ENCODE peak calls at places on chromosomes 4 and X, in six cellular contexts. L is bronchial epithelial cell, M is tibial artery, D is myocyte, V is mucosa of gallbladder, H is fibroblast of lung. W is an unnamed sample.

GRCh38 chr4:63831590-63831989 is 577.7 kb downstream of the TECRL start:
- DNase-seq in L (no peak), M (no peak), D (no peak), V (no peak), H (no peak), W (no peak)

GRCh38 chr4:156193116-156193515 is 239.4 kb upstream of the CTSO start:
- DNase-seq in L (no peak), M (no peak), D (peak), V (no peak), H (no peak), W (no peak)

GRCh38 chrX:57453901-57454300 is 137.9 kb upstream of the ZXDB start:
- DNase-seq in L (peak), M (no peak), D (peak), V (no peak), H (no peak), W (no peak)

GRCh38 chrX:119638725-119639471 is 32.7 kb upstream of the NKRF start:
- DNase-seq in L (peak), M (no peak), D (no peak), V (no peak), H (no peak), W (no peak)

GRCh38 chrX:6238576-6238975 is 9.9 kb upstream of the NLGN4X start:
- DNase-seq in L (no peak), M (no peak), D (no peak), V (no peak), H (no peak), W (no peak)

GRCh38 chrX:16511776-16512400 is 138.1 kb upstream of the S100G start:
- DNase-seq in L (no peak), M (no peak), D (no peak), V (no peak), H (peak), W (no peak)

GRCh38 chr4:79528241-79528706 is 120.2 kb upstream of the GK2 start:
- DNase-seq in L (peak), M (no peak), D (peak), V (no peak), H (no peak), W (no peak)

GRCh38 chr4:167290684-167291083 is 56.4 kb upstream of the SPOCK3 start:
- DNase-seq in L (peak), M (no peak), D (no peak), V (no peak), H (peak), W (no peak)

GRCh38 chr4:157220026-157220881 is at the start of gene GRIA2:
- DNase-seq in L (peak), M (no peak), D (peak), V (peak), H (peak), W (peak)

GRCh38 chr4:172547724-172548123 is 620.9 kb upstream of the GALNT7 start:
- DNase-seq in L (no peak), M (no peak), D (no peak), V (no peak), H (no peak), W (no peak)

GRCh38 chr4:69831270-69831627 is 28.7 kb downstream of the SULT1E1 start:
- DNase-seq in L (no peak), M (no peak), D (no peak), V (no peak), H (no peak), W (no peak)